ENCODE peak calls at places on chromosomes 2 and 18, in seven cellular contexts. R is glomerular endothelial cell; D is fibroblast of villous mesenchyme; C is NCI-H774; E is stimulated activated naive B cell treated with anti-CD40 and anti-IgM and Interleukin-4, amounts not matched to agents 10 μg/mL and 1 μg/mL and 100 μg/mL, for 72 hours; Z is activated CD4-positive, alpha-beta T cell treated with anti-CD3 and anti-CD28 coated beads, Interleukin-2, amount 50 U/mL, for 24 hours; O is left ventricle myocardium superior. L is an unnamed sample.

GRCh38 chr2:129619471-129619870 is 360.0 kb upstream of the RAB6C start:
- DNase-seq in R (no peak), E (no peak), Z (no peak), O (no peak), D (no peak), C (peak; percentile 34), L (no peak)

GRCh38 chr2:144310484-144310883 is 209.4 kb downstream of the ZEB2 start:
- DNase-seq in C (no peak), D (no peak), R (no peak), E (no peak), Z (no peak), O (no peak), L (no peak)

GRCh38 chr2:205276071-205276777 is 406.1 kb upstream of the NRP2 start:
- DNase-seq in R (no peak), Z (no peak), O (no peak), C (no peak), D (no peak), E (no peak), L (no peak)

GRCh38 chr2:18398833-18399232 is 161.6 kb downstream of the RDH14 start:
- DNase-seq in D (peak; percentile 66), E (no peak), O (no peak), R (no peak), Z (no peak), C (no peak), L (peak; percentile 9)

GRCh38 chr2:177460973-177461585 is 68.5 kb downstream of the AGPS start:
- DNase-seq in C (no peak), Z (no peak), D (no peak), E (no peak), R (no peak), O (no peak), L (no peak)

GRCh38 chr18:71682591-71682990 is 861.6 kb downstream of the CBLN2 start:
- DNase-seq in O (no peak), E (no peak), D (no peak), R (no peak), C (no peak), Z (no peak), L (no peak)

GRCh38 chr2:30255466-30256408 is 24.4 kb downstream of the LBH start:
- DNase-seq in E (no peak), Z (no peak), O (no peak), R (no peak), C (no peak), D (no peak), L (no peak)

GRCh38 chr2:120205901-120206581 is 17.2 kb downstream of the TMEM185B start:
- DNase-seq in R (no peak), E (no peak), O (no peak), Z (no peak), D (peak; percentile 12), C (peak; percentile 16), L (peak; percentile 6)

GRCh38 chr2:14454102-14454676 is 178.3 kb upstream of the LRATD1 start:
- DNase-seq in R (no peak), Z (no peak), E (no peak), C (no peak), D (no peak), O (no peak), L (no peak)

GRCh38 chr2:127225186-127225960 is 5.3 kb upstream of the CYP27C1 start:
- DNase-seq in C (no peak), R (no peak), O (no peak), D (peak; percentile 58), Z (no peak), E (no peak), L (no peak)

GRCh38 chr2:27489118-27489497 is 435 bp downstream of the IFT172 start:
- DNase-seq in O (no peak), C (peak; percentile 6), Z (no peak), R (no peak), E (no peak), D (peak; percentile 27), L (peak; percentile 16)

GRCh38 chr18:23200751-23201150 is 65.5 kb downstream of the CABLES1 start:
- DNase-seq in C (no peak), R (no peak), O (no peak), D (no peak), Z (no peak), E (no peak), L (no peak)

GRCh38 chr2:127216105-127216504 is 4.0 kb downstream of the CYP27C1 start:
- DNase-seq in E (no peak), C (no peak), O (no peak), Z (no peak), D (no peak), R (no peak), L (no peak)

GRCh38 chr18:10760986-10761385 is 235.2 kb downstream of the NAPG start:
- DNase-seq in O (no peak), C (no peak), R (no peak), D (no peak), E (no peak), Z (no peak), L (no peak)

L was measured in HCEC 1CT.